ENCODE peak calls at places on chromosomes 2 and 18, in nine cellular contexts. V is PC-9, Y is tibial nerve, I is PC-3, B is GM10248, U is adrenal gland, Z is fibroblast of mammary gland, A is uterus, R is endothelial cell of umbilical vein. W is an unnamed sample.

GRCh38 chr2:241507430-241508239 is 749 bp downstream of the STK25 start:
- DNase-seq in V (peak; percentile 82), Y (no peak), I (peak; percentile 45), B (peak; percentile 66), U (peak; percentile 69), Z (peak; percentile 18), A (peak; percentile 43), R (peak; percentile 65), W (peak; percentile 61)

GRCh38 chr2:240586919-240587800 is 626 bp downstream of the CAPN10 start:
- DNase-seq in V (peak; percentile 62), Y (no peak), I (peak; percentile 51), B (peak; percentile 60), U (peak; percentile 61), Z (peak; percentile 14), A (peak; percentile 48), R (peak; percentile 21), W (peak; percentile 45)

GRCh38 chr2:209383212-209383611 is 40.6 kb upstream of the MAP2 start:
- DNase-seq in V (peak; percentile 26), Y (no peak), I (peak; percentile 90), B (no peak), U (peak; percentile 32), Z (peak; percentile 86), A (no peak), R (peak; percentile 74), W (no peak)

GRCh38 chr2:109369671-109370191 is 240.7 kb downstream of the SH3RF3 start:
- DNase-seq in V (no peak), Y (no peak), I (no peak), B (no peak), U (peak; percentile 11), Z (no peak), A (peak; percentile 7), R (no peak), W (no peak)

GRCh38 chr2:3669656-3670055 is 11.7 kb downstream of the ALLC start:
- DNase-seq in V (no peak), Y (no peak), I (no peak), B (no peak), U (peak; percentile 5), Z (no peak), A (no peak), R (no peak), W (no peak)

GRCh38 chr18:51647346-51647745 is 449.9 kb upstream of the MEX3C start:
- DNase-seq in V (no peak), Y (no peak), I (no peak), B (no peak), U (no peak), Z (no peak), A (no peak), R (no peak), W (no peak)

GRCh38 chr2:226984461-226985226 is 148.8 kb downstream of the RHBDD1 start:
- DNase-seq in V (no peak), Y (no peak), I (no peak), B (peak; percentile 57), U (no peak), Z (no peak), A (no peak), R (no peak), W (peak; percentile 33)

GRCh38 chr18:22001912-22002487 is 167.4 kb upstream of the GATA6 start:
- DNase-seq in V (no peak), Y (no peak), I (no peak), B (no peak), U (no peak), Z (no peak), A (no peak), R (no peak), W (no peak)

GRCh38 chr2:223042704-223043118 is 9.3 kb upstream of the KCNE4 start:
- DNase-seq in V (peak; percentile 46), Y (no peak), I (peak; percentile 77), B (no peak), U (no peak), Z (peak; percentile 77), A (no peak), R (no peak), W (peak; percentile 64)

GRCh38 chr18:62809900-62810299 is 94.6 kb downstream of the PHLPP1 start:
- DNase-seq in V (no peak), Y (no peak), I (peak; percentile 19), B (no peak), U (no peak), Z (no peak), A (no peak), R (no peak), W (no peak)

GRCh38 chr18:56945171-56945863 is 201.6 kb upstream of the BOD1L2 start:
- DNase-seq in V (no peak), Y (no peak), I (no peak), B (no peak), U (no peak), Z (no peak), A (no peak), R (no peak), W (no peak)

GRCh38 chr18:34651586-34652369 is 58.3 kb upstream of the DTNA start:
- DNase-seq in V (no peak), Y (no peak), I (peak; percentile 12), B (no peak), U (no peak), Z (no peak), A (no peak), R (no peak), W (no peak)

GRCh38 chr2:213806125-213806726 is 522.0 kb downstream of the SPAG16 start:
- DNase-seq in V (no peak), Y (no peak), I (peak; percentile 71), B (no peak), U (no peak), Z (peak; percentile 48), A (no peak), R (peak; percentile 30), W (peak; percentile 42)

GRCh38 chr2:5287558-5288334 is 404.4 kb upstream of the SOX11 start:
- DNase-seq in V (no peak), Y (no peak), I (no peak), B (no peak), U (no peak), Z (no peak), A (no peak), R (no peak), W (no peak)

DNA sequence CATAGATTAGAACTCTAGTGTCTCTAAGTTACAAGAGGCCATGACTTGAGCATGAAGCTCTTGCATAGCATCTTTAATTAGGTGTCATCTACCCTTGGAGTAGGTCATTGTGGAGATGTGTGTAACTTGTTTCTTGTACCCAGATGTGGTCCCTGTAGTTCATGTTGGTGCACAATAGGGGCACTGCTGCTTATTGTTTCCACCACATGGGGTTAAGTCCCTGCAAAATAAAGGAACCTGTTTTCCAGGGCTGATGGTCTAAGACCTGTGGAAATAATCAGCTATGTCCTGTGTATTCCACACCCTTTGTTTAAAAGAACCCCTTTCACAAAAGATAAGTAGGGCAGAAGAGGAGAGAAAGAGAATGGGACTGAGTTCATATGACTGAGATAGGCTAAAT is 28.6 kb downstream of the ASXL3 start:
- DNase-seq in V (no peak), Y (no peak), I (no peak), B (no peak), U (no peak), Z (no peak), A (no peak), R (no peak), W (peak; percentile 1)
- TF ChIP-seq CTCF in V (no peak), Y (no peak), I (no peak), B (no peak), U (no peak), Z (peak; percentile 7), A (no peak), R (peak; percentile 7), W (no peak)

DNA sequence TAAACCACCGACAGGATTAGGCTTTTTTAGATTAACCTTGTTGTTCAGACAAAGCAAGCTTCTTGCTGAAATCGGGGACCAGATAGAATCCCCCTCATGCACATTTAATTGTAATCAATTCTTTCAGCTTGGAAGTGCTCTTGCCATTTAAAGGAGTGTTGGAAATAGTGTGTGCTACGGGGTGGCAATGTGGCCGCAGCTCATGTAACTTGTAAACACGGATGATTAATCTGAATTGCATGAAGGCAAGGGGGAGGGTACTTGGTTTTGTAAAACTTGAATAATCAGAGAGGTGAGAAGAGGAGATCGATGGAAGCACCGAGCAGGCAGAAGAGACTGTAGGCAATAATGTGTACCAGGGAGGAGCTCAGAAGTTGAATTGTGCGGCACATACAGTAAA is 273.5 kb downstream of the PTGR3 start:
- DNase-seq in V (no peak), Y (no peak), I (peak; percentile 47), B (no peak), U (no peak), Z (no peak), A (no peak), R (no peak), W (no peak)
- TF ChIP-seq CTCF in V (no peak), Y (no peak), I (no peak), B (no peak), U (no peak), Z (no peak), A (no peak), R (no peak), W (no peak)

GRCh38 chr2:233807966-233808892 is 30.1 kb downstream of the MROH2A start:
- DNase-seq in V (no peak), Y (no peak), I (no peak), B (no peak), U (peak; percentile 4), Z (no peak), A (no peak), R (no peak), W (no peak)

GRCh38 chr2:233811087-233811486 is 33.0 kb downstream of the MROH2A start:
- DNase-seq in V (no peak), Y (no peak), I (no peak), B (no peak), U (peak; percentile 2), Z (no peak), A (no peak), R (no peak), W (no peak)

GRCh38 chr2:233803994-233804393 is 25.9 kb downstream of the MROH2A start:
- DNase-seq in V (no peak), Y (no peak), I (no peak), B (no peak), U (no peak), Z (no peak), A (no peak), R (no peak), W (no peak)

GRCh38 chr2:233810385-233810784 is 32.3 kb downstream of the MROH2A start:
- DNase-seq in V (no peak), Y (no peak), I (no peak), B (no peak), U (peak; percentile 1), Z (no peak), A (no peak), R (no peak), W (no peak)

DNA sequence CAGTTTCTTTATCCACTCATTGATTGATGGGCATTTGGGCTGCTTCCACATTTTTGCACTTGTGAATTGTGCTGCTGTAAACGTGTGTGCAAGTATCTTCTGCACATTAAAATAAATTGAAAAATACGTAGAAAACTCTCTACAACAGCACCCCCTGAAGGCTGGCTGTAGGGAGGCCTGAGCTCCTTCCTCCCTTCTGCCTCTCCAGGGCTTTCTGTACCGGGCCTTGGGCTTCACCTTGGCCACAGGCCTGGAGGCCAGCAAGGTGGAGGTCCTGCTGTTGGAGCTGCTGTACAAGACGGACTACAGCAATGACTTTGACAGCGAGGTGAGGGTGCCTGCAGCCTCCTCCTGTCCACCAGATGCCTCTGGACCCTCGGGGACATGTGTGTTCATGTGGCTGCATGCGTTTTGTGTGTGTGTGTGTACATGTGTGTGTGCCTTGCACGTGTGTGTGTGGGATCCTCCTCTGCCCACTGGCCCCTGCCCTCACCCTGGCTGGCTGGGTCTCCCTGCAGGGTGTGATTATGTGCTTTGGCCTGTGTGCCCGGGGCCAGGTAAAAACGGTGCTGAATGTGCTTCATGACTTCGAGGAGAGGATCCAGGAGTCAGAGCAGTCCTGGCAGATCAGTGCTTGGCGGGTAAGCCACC is 29.2 kb downstream of the MROH2A start:
- DNase-seq in V (no peak), Y (no peak), I (peak; percentile 21), B (no peak), U (peak; percentile 5), Z (no peak), A (no peak), R (no peak), W (no peak)
- TF ChIP-seq CTCF in V (peak; percentile 43), Y (no peak), I (peak; percentile 35), B (no peak), U (no peak), Z (peak; percentile 11), A (no peak), R (no peak), W (peak; percentile 29)

GRCh38 chr2:133146893-133147292 is 421.4 kb downstream of the NCKAP5 start:
- DNase-seq in V (no peak), Y (no peak), I (peak; percentile 55), B (no peak), U (no peak), Z (no peak), A (no peak), R (no peak), W (peak; percentile 42)
- TF ChIP-seq CTCF in V (peak; percentile 18), Y (no peak), I (peak; percentile 57), B (no peak), U (no peak), Z (no peak), A (no peak), R (no peak), W (peak; percentile 39)